ENCODE peak calls at places on chromosomes 16 and 17, in five cellular contexts. Y, M, Z, T and S are unnamed samples.

GRCh38 chr16:84423416-84423837 is 55.1 kb downstream of the ATP2C2 start:
- DNase-seq in Y (peak; percentile 52), M (peak; percentile 56), Z (no peak), T (no peak), S (no peak)

GRCh38 chr17:6421700-6422604 is 13.0 kb downstream of the AIPL1 start:
- DNase-seq in Y (peak; percentile 64), M (peak; percentile 58), Z (peak; percentile 75), T (no peak), S (peak; percentile 92)

GRCh38 chr16:50235581-50235980 is 30.8 kb upstream of the ADCY7 start:
- DNase-seq in Y (no peak), M (no peak), Z (no peak), T (no peak), S (no peak)

GRCh38 chr16:50547340-50547865 is 793 bp upstream of the NKD1 start:
- DNase-seq in Y (no peak), M (no peak), Z (peak; percentile 36), T (no peak), S (peak; percentile 72)

GRCh38 chr17:29250666-29251065 is 4.0 kb downstream of the CRYBA1 start:
- DNase-seq in Y (peak; percentile 93), M (peak; percentile 89), Z (no peak), T (no peak), S (no peak)

GRCh38 chr16:83356266-83356665 is 451.5 kb upstream of the HSBP1 start:
- DNase-seq in Y (peak; percentile 65), M (peak; percentile 30), Z (no peak), T (peak; percentile 64), S (peak; percentile 35)

GRCh38 chr16:12405083-12405482 is 398.6 kb downstream of the CPPED1 start:
- DNase-seq in Y (no peak), M (no peak), Z (no peak), T (no peak), S (no peak)

GRCh38 chr16:63066552-63066951 is 1030.3 kb upstream of the CDH8 start:
- DNase-seq in Y (no peak), M (no peak), Z (no peak), T (no peak), S (no peak)

GRCh38 chr17:44916781-44917241 is 1.5 kb upstream of the GFAP start:
- DNase-seq in Y (peak; percentile 25), M (no peak), Z (peak; percentile 76), T (peak; percentile 27), S (no peak)

GRCh38 chr17:29698019-29698777 is 75.5 kb upstream of the CORO6 start:
- DNase-seq in Y (no peak), M (no peak), Z (no peak), T (no peak), S (no peak)

GRCh38 chr17:31226373-31226772 is 70.7 kb downstream of the OMG start:
- DNase-seq in Y (no peak), M (no peak), Z (no peak), T (no peak), S (no peak)

GRCh38 chr17:70278846-70279465 is 109.6 kb downstream of the KCNJ2 start:
- DNase-seq in Y (peak; percentile 1), M (no peak), Z (no peak), T (no peak), S (no peak)

GRCh38 chr16:83200005-83200779 is 573.4 kb downstream of the CDH13 start:
- DNase-seq in Y (peak; percentile 22), M (no peak), Z (peak; percentile 11), T (no peak), S (no peak)

GRCh38 chr16:35431829-35432663 is 1972.6 kb downstream of the TP53TG3F start:
- DNase-seq in Y (no peak), M (no peak), Z (no peak), T (no peak), S (no peak)

GRCh38 chr17:29140051-29140582 is 40.1 kb downstream of the MYO18A start:
- DNase-seq in Y (peak; percentile 51), M (peak; percentile 68), Z (peak; percentile 91), T (no peak), S (peak; percentile 84)

GRCh38 chr16:12426122-12426521 is 377.6 kb downstream of the CPPED1 start:
- DNase-seq in Y (peak; percentile 26), M (peak; percentile 3), Z (no peak), T (no peak), S (no peak)

GRCh38 chr16:85211247-85211910 is 99.1 kb upstream of the CIBAR2 start:
- DNase-seq in Y (no peak), M (peak; percentile 56), Z (peak; percentile 15), T (no peak), S (no peak)

GRCh38 chr16:22898131-22898530 is 84.2 kb downstream of the HS3ST2 start:
- DNase-seq in Y (no peak), M (no peak), Z (no peak), T (no peak), S (no peak)

GRCh38 chr17:40118093-40118492 is 3.7 kb upstream of the MSL1 start:
- DNase-seq in Y (no peak), M (no peak), Z (no peak), T (no peak), S (no peak)

GRCh38 chr16:48105976-48106375 is 49.8 kb downstream of the ABCC12 start:
- DNase-seq in Y (no peak), M (no peak), Z (no peak), T (no peak), S (no peak)

GRCh38 chr16:15907863-15908478 is 19.6 kb upstream of the CEP20 start:
- DNase-seq in Y (peak; percentile 11), M (no peak), Z (no peak), T (no peak), S (no peak)

GRCh38 chr17:73224663-73225305 is 31.9 kb downstream of the COG1 start:
- DNase-seq in Y (no peak), M (no peak), Z (no peak), T (no peak), S (no peak)

GRCh38 chr17:17105976-17106375 is 63.7 kb downstream of the MPRIP start:
- DNase-seq in Y (no peak), M (no peak), Z (no peak), T (no peak), S (no peak)

GRCh38 chr17:75689441-75689873 is 22.3 kb downstream of the SAP30BP start:
- DNase-seq in Y (no peak), M (peak; percentile 63), Z (no peak), T (no peak), S (no peak)

GRCh38 chr17:4420692-4421131 is 13.0 kb upstream of the SPNS3 start:
- DNase-seq in Y (peak; percentile 74), M (peak; percentile 54), Z (no peak), T (peak; percentile 45), S (peak; percentile 62)

GRCh38 chr17:47889734-47890529 is 6.1 kb upstream of the SP2 start:
- DNase-seq in Y (peak; percentile 77), M (peak; percentile 69), Z (peak; percentile 89), T (peak; percentile 38), S (peak; percentile 95)

GRCh38 chr17:42845918-42846593 is 1.7 kb downstream of the AOC2 start:
- DNase-seq in Y (no peak), M (no peak), Z (no peak), T (no peak), S (no peak)

GRCh38 chr16:73232555-73233422 is 184.9 kb upstream of the ZFHX3 start:
- DNase-seq in Y (peak; percentile 100), M (peak; percentile 78), Z (peak; percentile 21), T (peak; percentile 74), S (no peak)

GRCh38 chr16:3797473-3797872 is 80.1 kb upstream of the TRAP1 start:
- DNase-seq in Y (no peak), M (no peak), Z (no peak), T (no peak), S (no peak)

GRCh38 chr16:77675464-77676324 is 46.6 kb upstream of the NUDT7 start:
- DNase-seq in Y (peak; percentile 78), M (peak; percentile 57), Z (no peak), T (peak; percentile 45), S (peak; percentile 79)

GRCh38 chr17:48544356-48545021 is 420 bp downstream of the HOXB2 start:
- DNase-seq in Y (peak; percentile 93), M (no peak), Z (peak; percentile 82), T (no peak), S (peak; percentile 80)

GRCh38 chr17:67636312-67636711 is 81.4 kb upstream of the NOL11 start:
- DNase-seq in Y (no peak), M (no peak), Z (no peak), T (no peak), S (no peak)

GRCh38 chr16:1542533-1542932 is 9.1 kb downstream of the TMEM204 start:
- DNase-seq in Y (no peak), M (no peak), Z (no peak), T (no peak), S (no peak)
- TF ChIP-seq CTCF in Y (no peak), M (no peak), Z (no peak), T (no peak), S (no peak)

GRCh38 chr17:56933868-56934267 is 20.0 kb upstream of the TRIM25 start:
- DNase-seq in Y (no peak), M (no peak), Z (no peak), T (no peak), S (no peak)
- TF ChIP-seq CTCF in Y (no peak), M (no peak), Z (no peak), T (no peak), S (no peak)

GRCh38 chr17:9016941-9017552 is 4.3 kb upstream of the NTN1 start:
- DNase-seq in Y (no peak), M (no peak), Z (no peak), T (no peak), S (no peak)
- TF ChIP-seq CTCF in Y (no peak), M (no peak), Z (no peak), T (no peak), S (no peak)

GRCh38 chr17:18626152-18626870 is 17.9 kb downstream of the TBC1D28 start:
- DNase-seq in Y (no peak), M (no peak), Z (no peak), T (no peak), S (no peak)
- TF ChIP-seq CTCF in Y (no peak), M (no peak), Z (no peak), T (no peak), S (no peak)

GRCh38 chr16:56956756-56957155 is 5.0 kb upstream of the CETP start:
- DNase-seq in Y (no peak), M (no peak), Z (no peak), T (no peak), S (no peak)
- TF ChIP-seq CTCF in Y (peak; percentile 19), M (peak; percentile 57), Z (no peak), T (no peak), S (no peak)

DNA sequence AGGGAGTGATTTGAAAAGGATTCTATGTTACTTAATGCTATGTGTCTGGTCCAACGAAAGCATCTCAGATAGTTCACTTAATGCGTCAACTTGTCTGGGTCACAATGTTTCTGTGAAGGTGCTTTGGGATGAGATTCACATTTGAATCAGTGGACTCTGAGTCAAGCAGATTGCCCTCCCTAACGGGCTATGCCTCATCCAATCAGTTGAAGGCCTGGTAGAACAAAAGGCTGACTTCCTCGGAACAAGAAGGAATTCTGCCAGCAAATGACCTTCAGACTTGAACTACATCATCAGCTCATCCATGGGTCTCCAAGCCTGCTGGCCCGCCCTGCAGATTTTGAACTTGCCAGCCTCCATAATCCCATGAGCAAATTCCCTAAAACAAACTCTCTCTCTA is 15.2 kb downstream of the EMP2 start:
- DNase-seq in Y (peak; percentile 18), M (no peak), Z (no peak), T (no peak), S (no peak)
- TF ChIP-seq CTCF in Y (no peak), M (no peak), Z (no peak), T (no peak), S (no peak)